ENCODE peak calls at places on chromosome X, in eight cellular contexts. L, U, H, P, F, K, R and Q are unnamed samples.
A peak's percentile ranks its signal among the peaks of the same experiment; 100 is the strongest.

GRCh38 chrX:83845397-83845796 is 15.5 kb upstream of the CYLC1 start:
- DNase-seq in F (no peak), P (peak; percentile 57), H (no peak), R (peak; percentile 5), L (no peak), U (no peak), K (peak; percentile 50), Q (no peak)

GRCh38 chrX:103918050-103918449 is 44.4 kb upstream of the TMSB15B start:
- DNase-seq in R (no peak), H (peak; percentile 20), L (peak; percentile 33), P (peak; percentile 86), K (peak; percentile 80), F (peak; percentile 44), U (no peak), Q (peak; percentile 65)

GRCh38 chrX:33285550-33285949 is 74.2 kb upstream of the DMD start:
- DNase-seq in F (no peak), K (peak; percentile 17), P (no peak), R (no peak), L (no peak), U (no peak), H (no peak), Q (no peak)

GRCh38 chrX:150032742-150033141 is 94.5 kb upstream of the EOLA2 start:
- DNase-seq in R (no peak), K (peak; percentile 87), H (no peak), F (no peak), P (no peak), L (no peak), U (no peak), Q (no peak)

GRCh38 chrX:22486326-22486725 is 213.6 kb downstream of the CBLL2 start:
- DNase-seq in H (no peak), L (no peak), R (no peak), U (no peak), F (no peak), K (no peak), P (no peak), Q (no peak)

GRCh38 chrX:22699591-22700091 is 300.1 kb upstream of the DDX53 start:
- DNase-seq in U (no peak), H (no peak), R (no peak), F (no peak), L (no peak), P (no peak), K (peak; percentile 2), Q (peak; percentile 26)

GRCh38 chrX:148567229-148567628 is 66.8 kb downstream of the AFF2 start:
- DNase-seq in H (no peak), P (peak; percentile 59), L (no peak), U (no peak), K (no peak), R (no peak), F (no peak), Q (no peak)

GRCh38 chrX:1316527-1316926 is 20.1 kb upstream of the IL3RA start:
- DNase-seq in F (peak; percentile 88), H (peak; percentile 70), U (peak; percentile 79), K (no peak), L (peak; percentile 55), R (no peak), P (no peak), Q (peak; percentile 83)

GRCh38 chrX:133786382-133786781 is 199.0 kb downstream of the GPC3 start:
- DNase-seq in P (no peak), U (no peak), K (no peak), R (no peak), L (no peak), H (no peak), F (no peak), Q (no peak)

GRCh38 chrX:48937065-48937907 is 18.5 kb upstream of the PIM2 start:
- DNase-seq in R (no peak), L (peak; percentile 34), H (peak; percentile 33), P (peak; percentile 30), K (no peak), U (peak; percentile 77), F (peak; percentile 81), Q (no peak)

GRCh38 chrX:45295587-45295986 is 94.9 kb upstream of the DIPK2B start:
- DNase-seq in L (no peak), H (no peak), R (no peak), F (no peak), U (no peak), P (peak; percentile 45), K (peak; percentile 64), Q (no peak)

GRCh38 chrX:131734621-131735020 is 190.7 kb downstream of the OR13H1 start:
- DNase-seq in K (no peak), H (no peak), P (no peak), R (no peak), F (peak; percentile 77), U (no peak), L (peak; percentile 4), Q (no peak)

GRCh38 chrX:102339312-102340298 is 92.6 kb downstream of the NXF2 start:
- DNase-seq in U (peak; percentile 21), K (no peak), P (no peak), H (no peak), L (no peak), R (no peak), F (no peak), Q (no peak)

GRCh38 chrX:108224727-108225455 is 133.3 kb downstream of the ATG4A start:
- DNase-seq in P (peak; percentile 73), F (no peak), R (peak; percentile 37), K (peak; percentile 65), H (no peak), U (no peak), L (no peak), Q (no peak)

GRCh38 chrX:352582-353314 is 34.0 kb downstream of the PPP2R3B start:
- DNase-seq in K (no peak), L (no peak), U (peak; percentile 41), F (no peak), P (no peak), H (peak; percentile 11), R (no peak), Q (peak; percentile 59)

GRCh38 chrX:43958529-43958928 is 14.7 kb downstream of the NDP start:
- DNase-seq in L (peak; percentile 35), U (no peak), K (peak; percentile 76), R (peak; percentile 43), P (peak; percentile 68), H (no peak), F (no peak), Q (no peak)

GRCh38 chrX:44874481-44875184 is 1.6 kb downstream of the KDM6A start:
- DNase-seq in K (peak; percentile 38), R (no peak), F (peak; percentile 42), L (peak; percentile 15), H (no peak), U (no peak), P (peak; percentile 28), Q (no peak)

GRCh38 chrX:48728653-48729052 is 32.1 kb downstream of the SUV39H1 start:
- DNase-seq in U (no peak), H (no peak), R (no peak), L (no peak), F (no peak), K (no peak), P (no peak), Q (no peak)

GRCh38 chrX:38220936-38221386 is 290 bp upstream of the SRPX start:
- DNase-seq in L (peak; percentile 33), F (no peak), P (no peak), R (no peak), K (no peak), H (peak; percentile 52), U (no peak), Q (no peak)

GRCh38 chrX:68801737-68802290 is 27.0 kb upstream of the EFNB1 start:
- DNase-seq in P (no peak), H (no peak), K (no peak), F (no peak), R (no peak), L (no peak), U (no peak), Q (no peak)
- H3K9me3 ChIP-seq in P (no peaks in the 10 kb centered on the region), H (no peaks in the 10 kb centered on the region), K (no peaks in the 10 kb centered on the region), F (no peaks in the 10 kb centered on the region), R (no peaks in the 10 kb centered on the region), L (peaks cover 10% of the 10 kb centered on the region), U (no peaks in the 10 kb centered on the region), Q (peaks cover 6% of the 10 kb centered on the region)

GRCh38 chrX:71533514-71533849 is 578 bp downstream of the OGT start:
- DNase-seq in P (no peak), K (no peak), H (no peak), U (no peak), L (no peak), F (no peak), R (no peak), Q (no peak)
- H3K4me3 ChIP-seq in P (peak overlapping the region; percentile 65), K (peak overlapping the region; percentile 90), H (peak overlapping the region; percentile 83), U (peak overlapping the region; percentile 72), L (peak overlapping the region; percentile 79), F (peak overlapping the region; percentile 46), R (peak overlapping the region; percentile 75), Q (peak overlapping the region; percentile 90)

GRCh38 chrX:26653050-26653449 is 437.1 kb downstream of the MAGEB5 start:
- DNase-seq in K (no peak), F (no peak), H (no peak), R (no peak), U (no peak), P (no peak), L (no peak), Q (no peak)
- H3K27ac ChIP-seq in K (no peak overlapping the region), F (no peak overlapping the region), H (no peak overlapping the region), R (no peak overlapping the region), U (no peak overlapping the region), P (no peak overlapping the region), L (no peak overlapping the region), Q (no peak overlapping the region)

GRCh38 chrX:63751481-63751880 is 33.5 kb downstream of the ARHGEF9 start:
- DNase-seq in R (no peak), U (no peak), F (no peak), P (no peak), K (no peak), H (no peak), L (no peak), Q (no peak)

GRCh38 chrX:63754141-63754859 is 30.7 kb downstream of the ARHGEF9 start:
- DNase-seq in H (no peak), L (no peak), U (no peak), R (no peak), K (no peak), P (no peak), F (peak; percentile 37), Q (no peak)

GRCh38 chrX:63755892-63756291 is 29.1 kb downstream of the ARHGEF9 start:
- DNase-seq in L (no peak), U (no peak), R (no peak), K (no peak), P (no peak), H (no peak), F (no peak), Q (no peak)

GRCh38 chrX:63750846-63751245 is 34.2 kb downstream of the ARHGEF9 start:
- DNase-seq in H (no peak), K (no peak), L (no peak), U (no peak), P (no peak), F (no peak), R (no peak), Q (no peak)

DNA sequence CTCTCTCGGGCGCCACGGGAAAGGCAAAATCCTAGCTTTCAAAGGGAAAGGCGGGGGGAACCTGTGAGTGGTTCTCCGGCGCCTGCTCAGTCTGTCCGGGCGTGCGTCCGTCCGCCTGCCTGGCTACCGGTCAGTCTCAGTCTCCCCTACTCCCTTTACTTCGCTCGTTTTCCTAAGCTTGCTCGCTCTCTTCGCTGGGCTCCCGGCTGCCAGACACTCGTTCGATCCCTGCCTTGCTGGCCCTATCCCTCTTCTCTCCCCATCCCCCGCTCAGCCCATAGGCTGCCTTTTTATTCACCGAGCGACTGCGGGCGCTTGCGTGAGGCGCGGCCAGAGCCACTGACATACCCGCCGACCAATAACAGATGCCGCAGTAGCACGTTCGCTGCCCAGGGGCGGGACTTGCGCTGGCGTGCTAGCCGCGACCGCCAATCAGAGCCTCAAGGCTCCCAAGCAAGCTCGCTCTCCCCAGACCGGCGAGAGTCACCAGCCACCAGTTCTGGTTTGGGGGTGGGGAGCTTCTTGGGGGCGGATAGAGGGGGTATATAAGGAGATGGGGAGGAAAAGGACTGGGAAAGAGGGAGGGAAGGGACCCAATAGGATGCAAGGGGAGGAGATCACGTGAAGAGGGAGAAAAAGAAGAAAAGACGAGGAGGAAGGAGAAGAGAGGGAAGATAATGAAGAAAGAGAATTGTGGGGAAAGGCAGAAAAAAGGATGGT is 30.0 kb downstream of the ARHGEF9 start:
- DNase-seq in P (peak; percentile 91), U (peak; percentile 95), L (peak; percentile 90), H (peak; percentile 90), K (peak; percentile 90), F (peak; percentile 92), R (peak; percentile 45), Q (peak; percentile 96)
- H3K9me3 ChIP-seq in P (no peaks in the 10 kb centered on the region), U (no peaks in the 10 kb centered on the region), L (no peaks in the 10 kb centered on the region), H (no peaks in the 10 kb centered on the region), K (no peaks in the 10 kb centered on the region), F (no peaks in the 10 kb centered on the region), R (no peaks in the 10 kb centered on the region), Q (no peaks in the 10 kb centered on the region)